ENCODE peak calls at places on chromosomes 7 and 10, in seven cellular contexts. Q is NCI-H69, W is ascending aorta, C is myocyte, G is COR-L47, E is astrocyte, Z is islet precursor cell. M is an unnamed sample.

GRCh38 chr7:46512901-46513431 is 591.9 kb upstream of the IGFBP3 start:
- DNase-seq in Q (no peak), W (no peak), C (no peak), G (no peak), E (no peak), Z (no peak), M (no peak)

GRCh38 chr7:99624487-99624886 is 7.7 kb downstream of the ZSCAN25 start:
- DNase-seq in Q (no peak), W (no peak), C (no peak), G (no peak), E (no peak), Z (peak; percentile 39), M (no peak)

GRCh38 chr7:106312906-106313305 is 28.1 kb upstream of the NAMPT start:
- DNase-seq in Q (no peak), W (no peak), C (no peak), G (no peak), E (peak; percentile 22), Z (no peak), M (no peak)

GRCh38 chr10:110498087-110498981 is 627 bp downstream of the DUSP5 start:
- DNase-seq in Q (peak; percentile 62), W (peak; percentile 74), C (peak; percentile 62), G (peak; percentile 36), E (peak; percentile 41), Z (peak; percentile 76), M (no peak)

GRCh38 chr10:119734396-119735332 is 8.8 kb downstream of the INPP5F start:
- DNase-seq in Q (peak; percentile 24), W (no peak), C (peak; percentile 39), G (no peak), E (peak; percentile 74), Z (no peak), M (no peak)

GRCh38 chr7:43694399-43694748 is 34.9 kb downstream of the COA1 start:
- DNase-seq in Q (no peak), W (no peak), C (no peak), G (no peak), E (peak; percentile 90), Z (no peak), M (no peak)

GRCh38 chr7:7972927-7973594 is 4.5 kb downstream of the GLCCI1 start:
- DNase-seq in Q (peak; percentile 47), W (no peak), C (no peak), G (no peak), E (no peak), Z (no peak), M (no peak)

GRCh38 chr10:31317652-31318381 is 1.2 kb upstream of the ZEB1 start:
- DNase-seq in Q (no peak), W (no peak), C (no peak), G (no peak), E (no peak), Z (peak; percentile 88), M (no peak)

GRCh38 chr10:129718548-129719414 is 245.3 kb downstream of the EBF3 start:
- DNase-seq in Q (no peak), W (no peak), C (no peak), G (no peak), E (no peak), Z (peak; percentile 52), M (no peak)

GRCh38 chr10:5628798-5629788 is 37.3 kb downstream of the ASB13 start:
- DNase-seq in Q (no peak), W (no peak), C (no peak), G (no peak), E (peak; percentile 69), Z (no peak), M (no peak)

GRCh38 chr7:1668932-1669485 is 1.1 kb upstream of the ELFN1 start:
- DNase-seq in Q (peak; percentile 32), W (peak; percentile 55), C (no peak), G (no peak), E (peak; percentile 36), Z (peak; percentile 64), M (no peak)

GRCh38 chr7:593324-594115 is 73.9 kb upstream of the PDGFA start:
- DNase-seq in Q (no peak), W (no peak), C (peak; percentile 58), G (no peak), E (no peak), Z (no peak), M (no peak)

GRCh38 chr7:45048748-45049147 is 40.0 kb downstream of the NACAD start:
- DNase-seq in Q (no peak), W (peak; percentile 16), C (no peak), G (no peak), E (peak; percentile 29), Z (no peak), M (no peak)

GRCh38 chr7:52938455-52939133 is 96.8 kb upstream of the POM121L12 start:
- DNase-seq in Q (peak; percentile 1), W (no peak), C (no peak), G (no peak), E (no peak), Z (no peak), M (no peak)

GRCh38 chr7:128435311-128435654 is 20.4 kb upstream of the HILPDA start:
- DNase-seq in Q (peak; percentile 40), W (no peak), C (no peak), G (no peak), E (no peak), Z (no peak), M (no peak)

GRCh38 chr10:114694062-114694461 is 36.0 kb upstream of the ABLIM1 start:
- DNase-seq in Q (no peak), W (no peak), C (peak; percentile 79), G (no peak), E (peak; percentile 35), Z (no peak), M (no peak)

GRCh38 chr10:71933651-71934050 is 30.5 kb upstream of the CHST3 start:
- DNase-seq in Q (no peak), W (no peak), C (no peak), G (no peak), E (no peak), Z (no peak), M (no peak)

GRCh38 chr10:43594944-43595589 is 11.2 kb upstream of the ZNF485 start:
- DNase-seq in Q (no peak), W (no peak), C (peak; percentile 62), G (no peak), E (no peak), Z (no peak), M (no peak)

GRCh38 chr7:140304071-140304799 is 94.1 kb downstream of the SLC37A3 start:
- DNase-seq in Q (peak; percentile 56), W (no peak), C (peak; percentile 56), G (peak; percentile 10), E (no peak), Z (no peak), M (no peak)

GRCh38 chr10:70324341-70324861 is 40.6 kb upstream of the NPFFR1 start:
- DNase-seq in Q (peak; percentile 19), W (no peak), C (peak; percentile 91), G (no peak), E (no peak), Z (peak; percentile 56), M (no peak)

GRCh38 chr10:118710487-118710886 is 44.3 kb downstream of the CACUL1 start:
- DNase-seq in Q (no peak), W (no peak), C (no peak), G (no peak), E (no peak), Z (peak; percentile 62), M (no peak)

GRCh38 chr10:15329437-15329836 is 41.7 kb downstream of the FAM171A1 start:
- DNase-seq in Q (no peak), W (no peak), C (no peak), G (no peak), E (no peak), Z (no peak), M (no peak)

GRCh38 chr7:34036972-34037792 is 131.8 kb downstream of the BMPER start:
- DNase-seq in Q (no peak), W (no peak), C (no peak), G (no peak), E (no peak), Z (no peak), M (no peak)